ENCODE peak calls at places on chromosomes 2 and 18, in six cellular contexts. E, F, W, V, C and D are unnamed samples.

GRCh38 chr18:77478619-77479018 is 229.0 kb downstream of the GALR1 start:
- DNase-seq in F (no peak), E (no peak), C (no peak), W (no peak), V (no peak), D (no peak)

GRCh38 chr2:226423498-226423960 is 376.1 kb downstream of the IRS1 start:
- DNase-seq in C (no peak), W (no peak), E (no peak), V (peak; percentile 37), F (peak; percentile 51), D (peak; percentile 4)

GRCh38 chr2:108423502-108424251 is 25.3 kb upstream of the GCC2 start:
- DNase-seq in V (no peak), W (no peak), C (no peak), F (no peak), E (no peak), D (peak; percentile 64)

GRCh38 chr2:95317123-95317500 is 20.0 kb downstream of the KCNIP3 start:
- DNase-seq in V (no peak), C (no peak), F (no peak), E (no peak), W (no peak), D (no peak)

GRCh38 chr2:220157312-220157711 is 529.9 kb downstream of the SLC4A3 start:
- DNase-seq in F (no peak), C (no peak), V (no peak), E (peak; percentile 33), W (no peak), D (no peak)

GRCh38 chr2:159098815-159099455 is 130.5 kb downstream of the TANC1 start:
- DNase-seq in V (peak; percentile 46), W (no peak), C (peak; percentile 1), F (peak; percentile 45), E (no peak), D (peak; percentile 53)

GRCh38 chr2:53641290-53641689 is 126.3 kb upstream of the CHAC2 start:
- DNase-seq in V (no peak), C (no peak), E (no peak), W (peak; percentile 17), F (no peak), D (no peak)

GRCh38 chr2:241126201-241126611 is 23.1 kb downstream of the PASK start:
- DNase-seq in W (no peak), E (no peak), F (no peak), C (no peak), V (no peak), D (no peak)

GRCh38 chr2:163771596-163771995 is 35.8 kb upstream of the FIGN start:
- DNase-seq in W (no peak), F (no peak), C (no peak), V (no peak), E (no peak), D (peak; percentile 85)

GRCh38 chr2:147715807-147716206 is 129.0 kb upstream of the ACVR2A start:
- DNase-seq in F (no peak), C (no peak), E (no peak), V (no peak), W (no peak), D (no peak)

GRCh38 chr2:139055165-139055564 is 275.0 kb upstream of the NXPH2 start:
- DNase-seq in F (no peak), W (no peak), E (no peak), C (no peak), V (no peak), D (no peak)

GRCh38 chr2:72003796-72004195 is 143.9 kb downstream of the CYP26B1 start:
- DNase-seq in W (no peak), C (no peak), V (no peak), F (no peak), E (no peak), D (no peak)

GRCh38 chr2:205193829-205194228 is 488.5 kb upstream of the NRP2 start:
- DNase-seq in C (no peak), E (no peak), F (no peak), V (no peak), W (no peak), D (no peak)

GRCh38 chr2:211942153-211942552 is 596.4 kb downstream of the ERBB4 start:
- DNase-seq in F (no peak), W (no peak), C (no peak), E (no peak), V (no peak), D (no peak)

GRCh38 chr2:204072443-204073324 is 136.1 kb downstream of the ICOS start:
- DNase-seq in W (peak; percentile 31), E (peak; percentile 72), V (peak; percentile 3), C (peak; percentile 90), F (no peak), D (peak; percentile 28)

GRCh38 chr2:207223051-207223450 is 57.3 kb upstream of the KLF7 start:
- DNase-seq in F (peak; percentile 87), C (no peak), E (no peak), V (peak; percentile 88), W (no peak), D (peak; percentile 54)

GRCh38 chr2:240182966-240183365 is 42.5 kb upstream of the OTOS start:
- DNase-seq in C (no peak), V (no peak), F (no peak), E (no peak), W (no peak), D (no peak)

DNA sequence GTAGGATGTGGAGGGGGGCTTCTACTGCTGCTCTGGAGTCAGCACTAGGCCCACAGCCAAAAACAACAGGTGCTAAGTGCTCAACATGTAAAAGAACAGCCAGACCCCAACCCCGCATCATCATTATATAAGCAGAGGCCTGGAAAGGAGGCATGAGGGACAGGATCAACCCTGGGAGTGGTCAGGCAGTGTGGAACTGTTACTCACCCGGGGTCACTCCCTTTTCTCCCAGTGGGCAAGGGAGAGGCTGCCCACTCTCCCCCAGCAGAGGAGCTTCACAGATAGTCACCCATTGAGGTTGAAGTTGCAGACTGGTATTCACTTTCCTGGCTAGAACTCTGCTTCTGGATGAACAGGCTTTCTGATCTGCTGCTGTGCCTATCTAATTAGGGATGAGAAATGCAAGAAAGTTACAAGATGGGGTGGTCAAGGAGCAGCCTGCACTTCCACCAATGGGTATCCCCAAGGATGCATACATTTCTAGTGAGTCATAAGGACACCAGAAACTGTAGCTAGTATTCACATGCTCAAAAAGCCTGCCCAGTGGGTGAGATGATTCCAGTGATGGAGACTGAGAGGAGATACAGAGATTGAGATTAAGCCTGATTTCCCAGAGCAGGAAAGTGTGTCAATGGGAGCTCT is 480.2 kb upstream of the TCF4 start:
- DNase-seq in E (no peak), W (no peak), F (peak; percentile 89), C (no peak), V (peak; percentile 35), D (no peak)
- H2AFZ ChIP-seq in E (no peak overlapping the region), W (peak overlapping the region; percentile 53), F (peak overlapping the region; percentile 83), C (no peak overlapping the region), V (no peak overlapping the region), D (no peak overlapping the region)

GRCh38 chr2:68971591-68972231 is 2.7 kb upstream of the GKN1 start:
- DNase-seq in C (no peak), W (no peak), E (no peak), V (peak; percentile 86), F (peak; percentile 95), D (peak; percentile 54)
- H4K91ac ChIP-seq in C (no peak overlapping the region), W (no peak overlapping the region), E (no peak overlapping the region), V (peak overlapping the region; percentile 71), F (peak overlapping the region; percentile 89), D (no peak overlapping the region)

GRCh38 chr2:62586981-62587380 is 81.0 kb upstream of the TMEM17 start:
- DNase-seq in W (no peak), V (peak; percentile 46), C (no peak), F (peak; percentile 87), E (no peak), D (no peak)
- H2AFZ ChIP-seq in W (no peak overlapping the region), V (no peak overlapping the region), C (no peak overlapping the region), F (peak overlapping the region; percentile 29), E (no peak overlapping the region), D (no peak overlapping the region)

GRCh38 chr2:15825276-15826060 is 114.9 kb upstream of the MYCN start:
- DNase-seq in C (no peak), W (no peak), F (no peak), V (no peak), E (no peak), D (no peak)

GRCh38 chr2:15828576-15828975 is 111.8 kb upstream of the MYCN start:
- DNase-seq in W (no peak), C (no peak), E (no peak), F (no peak), V (no peak), D (no peak)

GRCh38 chr2:15823459-15824396 is 116.6 kb upstream of the MYCN start:
- DNase-seq in V (no peak), W (no peak), E (no peak), F (no peak), C (no peak), D (no peak)

GRCh38 chr2:15827001-15827400 is 113.3 kb upstream of the MYCN start:
- DNase-seq in W (no peak), F (no peak), C (no peak), V (no peak), E (no peak), D (no peak)

GRCh38 chr2:15826273-15826717 is 114.1 kb upstream of the MYCN start:
- DNase-seq in V (no peak), F (no peak), E (peak; percentile 82), W (peak; percentile 39), C (no peak), D (peak; percentile 92)
- H4K91ac ChIP-seq in V (no peak overlapping the region), F (no peak overlapping the region), E (no peak overlapping the region), W (no peak overlapping the region), C (peak overlapping the region; percentile 14), D (no peak overlapping the region)